ENCODE peak calls at places on chromosomes 16 and 17, in nine cellular contexts. Z is GM04503; V is activated T-helper 1 cell treated with anti-CD3 and anti-CD28 coated beads, Interleukin-12 subunit alpha, Interleukin-12 subunit beta, Interleukin-2, Interleukin-4 antibody, amounts not matched to agents 30 ng/mL and 10 ng/mL and 1 ng/mL, durations not matched to agents 14 hours and 24 hours and 36 hours; L is endothelial cell; K is ELR; S is left colon; C is GM12892; A is HEK293T; X is right cardiac atrium. Y is an unnamed sample.
A peak's percentile ranks its signal among the peaks of the same experiment; 100 is the strongest.

GRCh38 chr17:31495049-31495885 is 103.8 kb downstream of the RAB11FIP4 start:
- DNase-seq in Z (no peak), V (no peak), L (no peak), K (no peak), S (peak; percentile 63), C (no peak), A (no peak), X (no peak), Y (no peak)

GRCh38 chr17:41009301-41009760 is 403 bp upstream of the KRTAP3-1 start:
- DNase-seq in Z (no peak), V (no peak), L (no peak), K (no peak), S (no peak), C (no peak), A (no peak), X (no peak), Y (no peak)

GRCh38 chr17:73266796-73267195 is 5.1 kb upstream of the CPSF4L start:
- DNase-seq in Z (no peak), V (no peak), L (no peak), K (no peak), S (no peak), C (no peak), A (no peak), X (peak; percentile 7), Y (no peak)

GRCh38 chr17:50517504-50518264 is 9.4 kb downstream of the MYCBPAP start:
- DNase-seq in Z (no peak), V (no peak), L (no peak), K (no peak), S (no peak), C (no peak), A (no peak), X (no peak), Y (no peak)

GRCh38 chr16:75566889-75567255 is 693 bp downstream of the GABARAPL2 start:
- DNase-seq in Z (no peak), V (no peak), L (peak; percentile 35), K (peak; percentile 45), S (peak; percentile 37), C (no peak), A (peak; percentile 18), X (no peak), Y (peak; percentile 25)

GRCh38 chr17:75828051-75828400 is 16.2 kb downstream of the UNC13D start:
- DNase-seq in Z (no peak), V (no peak), L (no peak), K (no peak), S (no peak), C (no peak), A (no peak), X (no peak), Y (no peak)

GRCh38 chr16:88941933-88942909 is 34.8 kb downstream of the CBFA2T3 start:
- DNase-seq in Z (no peak), V (peak; percentile 36), L (peak; percentile 79), K (peak; percentile 28), S (no peak), C (peak; percentile 95), A (peak; percentile 92), X (peak; percentile 76), Y (peak; percentile 51)

GRCh38 chr17:31857920-31858646 is 961 bp downstream of the COPRS start:
- DNase-seq in Z (no peak), V (no peak), L (no peak), K (peak; percentile 33), S (no peak), C (no peak), A (no peak), X (no peak), Y (no peak)

GRCh38 chr17:48611213-48611612 is 396 bp upstream of the HOXB7 start:
- DNase-seq in Z (no peak), V (no peak), L (no peak), K (no peak), S (no peak), C (peak; percentile 41), A (no peak), X (no peak), Y (no peak)

GRCh38 chr17:62718420-62718819 is 89.7 kb downstream of the MARCHF10 start:
- DNase-seq in Z (no peak), V (no peak), L (no peak), K (peak; percentile 86), S (no peak), C (no peak), A (no peak), X (no peak), Y (no peak)

GRCh38 chr17:82948081-82948511 is 108.3 kb upstream of the ZNF750 start:
- DNase-seq in Z (no peak), V (no peak), L (no peak), K (no peak), S (no peak), C (no peak), A (no peak), X (peak; percentile 40), Y (no peak)

GRCh38 chr16:69119536-69119935 is 12.9 kb downstream of the CHTF8 start:
- DNase-seq in Z (no peak), V (no peak), L (no peak), K (no peak), S (no peak), C (no peak), A (no peak), X (no peak), Y (no peak)

GRCh38 chr17:43338886-43339516 is 59.8 kb upstream of the ARL4D start:
- DNase-seq in Z (no peak), V (peak; percentile 44), L (peak; percentile 69), K (peak; percentile 74), S (peak; percentile 74), C (no peak), A (no peak), X (peak; percentile 88), Y (peak; percentile 23)

GRCh38 chr16:55052335-55053070 is 121.8 kb downstream of the IRX5 start:
- DNase-seq in Z (peak; percentile 8), V (no peak), L (no peak), K (no peak), S (no peak), C (no peak), A (no peak), X (no peak), Y (no peak)

GRCh38 chr17:56367381-56367780 is 214.1 kb downstream of the ANKFN1 start:
- DNase-seq in Z (no peak), V (no peak), L (no peak), K (no peak), S (no peak), C (no peak), A (no peak), X (no peak), Y (no peak)

GRCh38 chr17:49439673-49440571 is 25.2 kb upstream of the PHB1 start:
- DNase-seq in Z (no peak), V (no peak), L (no peak), K (peak; percentile 90), S (no peak), C (peak; percentile 5), A (no peak), X (no peak), Y (no peak)

GRCh38 chr17:6752068-6752909 is 3.6 kb upstream of the XAF1 start:
- DNase-seq in Z (peak; percentile 100), V (no peak), L (no peak), K (peak; percentile 99), S (peak; percentile 34), C (no peak), A (no peak), X (peak; percentile 75), Y (no peak)

GRCh38 chr16:3283525-3284447 is 495 bp downstream of the ZNF263 start:
- DNase-seq in Z (no peak), V (no peak), L (no peak), K (peak; percentile 13), S (no peak), C (no peak), A (no peak), X (peak; percentile 20), Y (no peak)

GRCh38 chr17:81329279-81329926 is 34.3 kb upstream of the SLC38A10 start:
- DNase-seq in Z (peak; percentile 44), V (no peak), L (no peak), K (peak; percentile 98), S (peak; percentile 97), C (no peak), A (peak; percentile 57), X (peak; percentile 93), Y (no peak)

GRCh38 chr17:34408439-34408838 is 45.4 kb upstream of the CCL1 start:
- DNase-seq in Z (no peak), V (no peak), L (no peak), K (no peak), S (no peak), C (no peak), A (no peak), X (no peak), Y (no peak)

GRCh38 chr16:81035975-81036750 is 521 bp downstream of the ATMIN start:
- DNase-seq in Z (no peak), V (no peak), L (peak; percentile 50), K (peak; percentile 60), S (peak; percentile 28), C (peak; percentile 50), A (peak; percentile 60), X (peak; percentile 80), Y (peak; percentile 5)

GRCh38 chr17:8742274-8742673 is 2.4 kb downstream of the CCDC42 start:
- DNase-seq in Z (no peak), V (no peak), L (no peak), K (no peak), S (no peak), C (no peak), A (no peak), X (no peak), Y (no peak)

Y was measured in T-helper 17 cell.